ENCODE peak calls at places on chromosomes 13 and 19, in six cellular contexts. V is HAP-1, S is WERI-Rb-1, W is colonic mucosa, B is IMR-90, U is mucosa of descending colon. J is an unnamed sample.

GRCh38 chr19:9673912-9674668 is 810 bp downstream of the ZNF562 start:
- DNase-seq in V (no peak), S (no peak), W (peak; percentile 21), B (peak; percentile 5), U (no peak), J (no peak)

GRCh38 chr19:409515-410242 is 732 bp upstream of the C2CD4C start:
- DNase-seq in V (no peak), S (peak; percentile 34), W (no peak), B (no peak), U (no peak), J (no peak)

GRCh38 chr13:42876810-42877550 is 95.6 kb downstream of the FAM216B start:
- DNase-seq in V (no peak), S (no peak), W (no peak), B (peak; percentile 66), U (no peak), J (no peak)

GRCh38 chr19:10151521-10151920 is 31.8 kb upstream of the EIF3G start:
- DNase-seq in V (no peak), S (no peak), W (no peak), B (no peak), U (no peak), J (no peak)

GRCh38 chr19:24140099-24140498 is 53.1 kb downstream of the ZNF254 start:
- DNase-seq in V (no peak), S (no peak), W (no peak), B (peak; percentile 96), U (no peak), J (no peak)

GRCh38 chr19:42115219-42115618 is 17.0 kb downstream of the POU2F2 start:
- DNase-seq in V (no peak), S (no peak), W (no peak), B (peak; percentile 68), U (no peak), J (no peak)

GRCh38 chr13:94305463-94305862 is 174.0 kb downstream of the DCT start:
- DNase-seq in V (no peak), S (no peak), W (no peak), B (peak; percentile 90), U (no peak), J (no peak)

GRCh38 chr13:62250501-62251175 is 835.0 kb upstream of the PCDH20 start:
- DNase-seq in V (no peak), S (no peak), W (no peak), B (no peak), U (no peak), J (no peak)

GRCh38 chr19:54282706-54283105 is 1.8 kb upstream of the LILRB2 start:
- DNase-seq in V (no peak), S (no peak), W (no peak), B (no peak), U (no peak), J (no peak)

GRCh38 chr13:39023316-39023715 is 14.6 kb downstream of the PROSER1 start:
- DNase-seq in V (no peak), S (no peak), W (no peak), B (peak; percentile 69), U (no peak), J (no peak)

GRCh38 chr13:45392811-45393210 is 25.4 kb downstream of the SLC25A30 start:
- DNase-seq in V (no peak), S (no peak), W (no peak), B (no peak), U (no peak), J (no peak)

GRCh38 chr13:109785141-109785891 is 1.1 kb downstream of the IRS2 start:
- DNase-seq in V (no peak), S (peak; percentile 78), W (peak; percentile 54), B (peak; percentile 57), U (peak; percentile 66), J (peak; percentile 82)

GRCh38 chr19:46546194-46546896 is 50.7 kb upstream of the PNMA8B start:
- DNase-seq in V (peak; percentile 72), S (peak; percentile 52), W (peak; percentile 62), B (peak; percentile 14), U (peak; percentile 60), J (peak; percentile 59)

GRCh38 chr19:30165228-30165813 is 206.9 kb upstream of the ZNF536 start:
- DNase-seq in V (no peak), S (no peak), W (no peak), B (no peak), U (no peak), J (no peak)

GRCh38 chr13:25732146-25732865 is 319.5 kb downstream of the SHISA2 start:
- DNase-seq in V (no peak), S (no peak), W (no peak), B (peak; percentile 2), U (no peak), J (no peak)

DNA sequence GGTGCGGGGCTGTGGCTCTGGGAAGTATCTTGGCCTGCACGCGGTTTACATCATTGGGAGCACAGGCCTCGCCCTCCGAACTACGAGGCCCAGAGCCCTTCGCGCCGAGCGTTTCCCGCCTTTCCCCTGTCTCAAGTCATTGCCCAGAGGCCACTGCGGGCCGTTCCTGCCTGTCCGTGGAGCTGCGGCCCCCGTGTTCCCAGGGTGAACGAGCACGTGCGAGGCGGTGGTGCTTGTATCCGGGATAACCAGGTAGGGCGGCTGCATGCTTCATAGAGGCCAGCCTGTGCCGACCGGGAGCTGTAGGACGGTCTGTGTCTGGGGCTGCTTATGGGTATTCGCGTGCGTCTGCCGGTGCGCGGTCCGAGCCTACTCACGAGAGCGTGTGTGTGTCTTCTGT is 32.5 kb downstream of the ZNF527 start:
- DNase-seq in V (no peak), S (no peak), W (no peak), B (no peak), U (no peak), J (no peak)
- H3K9me3 ChIP-seq in V (no peaks in the 10 kb centered on the region), S (peaks cover 10% of the 10 kb centered on the region), W (no peaks in the 10 kb centered on the region), B (peaks cover 45% of the 10 kb centered on the region), U (peaks cover 96% of the 10 kb centered on the region), J (peaks cover 14% of the 10 kb centered on the region)

GRCh38 chr19:50192463-50193211 is 10.8 kb upstream of the MYH14 start:
- DNase-seq in V (no peak), S (no peak), W (no peak), B (no peak), U (no peak), J (no peak)
- H3K9me3 ChIP-seq in V (no peaks in the 10 kb centered on the region), S (no peaks in the 10 kb centered on the region), W (no peaks in the 10 kb centered on the region), B (peaks cover 22% of the 10 kb centered on the region), U (no peaks in the 10 kb centered on the region), J (no peaks in the 10 kb centered on the region)

DNA sequence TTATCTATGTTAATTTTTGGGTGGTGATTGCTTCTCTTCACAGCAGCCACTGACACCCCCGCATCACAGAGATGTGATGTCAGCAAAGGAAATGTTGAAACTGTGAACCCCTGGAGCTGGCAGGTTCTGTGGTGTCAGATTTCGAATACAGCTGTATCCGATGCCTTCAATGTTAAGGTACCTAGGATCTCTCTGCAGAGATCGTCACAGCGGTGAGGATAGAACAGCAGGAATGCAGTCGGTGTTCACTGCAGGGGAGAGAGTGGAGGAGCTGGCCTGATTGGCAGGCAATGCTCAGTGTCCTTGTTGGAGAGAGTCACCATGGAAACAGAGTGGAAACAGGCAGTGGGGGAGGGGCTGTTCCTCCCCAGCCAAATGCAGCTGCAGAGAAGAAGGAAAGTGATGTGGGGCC is 79.5 kb upstream of the ZNF835 start:
- DNase-seq in V (no peak), S (no peak), W (no peak), B (no peak), U (no peak), J (no peak)
- H3K9me3 ChIP-seq in V (peaks cover 3% of the 10 kb centered on the region), S (no peaks in the 10 kb centered on the region), W (no peaks in the 10 kb centered on the region), B (peaks cover 33% of the 10 kb centered on the region), U (peaks cover 73% of the 10 kb centered on the region), J (no peaks in the 10 kb centered on the region)

DNA sequence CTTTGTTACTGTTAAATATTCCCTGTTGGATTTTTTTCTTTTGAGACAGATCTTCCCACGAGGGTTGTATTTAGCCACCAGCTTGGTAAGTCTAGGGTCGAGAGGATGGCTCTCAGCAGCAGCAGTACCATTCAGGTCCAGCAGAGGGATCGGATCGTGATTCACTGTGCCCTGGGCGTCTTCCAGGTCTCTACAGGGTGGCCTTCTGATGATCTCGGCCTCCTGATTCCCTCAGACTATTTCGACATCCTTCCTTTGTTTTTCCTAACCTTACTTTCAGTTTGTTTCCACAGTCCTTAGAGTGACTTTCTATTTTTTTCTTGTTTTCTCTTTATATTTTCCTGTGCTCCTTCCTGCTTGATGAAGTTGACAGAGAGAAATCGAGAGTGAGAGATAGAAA is 1436.9 kb downstream of the UQCRFS1 start:
- DNase-seq in V (peak; percentile 53), S (peak; percentile 46), W (no peak), B (peak; percentile 31), U (no peak), J (no peak)
- H3K9me3 ChIP-seq in V (no peaks in the 10 kb centered on the region), S (peaks cover 33% of the 10 kb centered on the region), W (no peaks in the 10 kb centered on the region), B (peaks cover 27% of the 10 kb centered on the region), U (peaks cover 58% of the 10 kb centered on the region), J (no peaks in the 10 kb centered on the region)

GRCh38 chr13:19329365-19329764 is 147.7 kb upstream of the TUBA3C start:
- DNase-seq in V (no peak), S (no peak), W (no peak), B (no peak), U (no peak), J (no peak)
- H3K9me3 ChIP-seq in V (no peaks in the 10 kb centered on the region), S (no peaks in the 10 kb centered on the region), W (no peaks in the 10 kb centered on the region), B (peaks cover 3% of the 10 kb centered on the region), U (peaks cover 16% of the 10 kb centered on the region), J (no peaks in the 10 kb centered on the region)

J was measured in right cardiac atrium.